ENCODE peak calls at places on chromosomes 5 and 9, in six cellular contexts. P is activated T-cell treated with anti-CD3 and anti-CD28 coated beads, Interleukin-2, amount 50 U/mL, for 24 hours; Z is A549; L is NCI-H526; C is activated CD8-positive, alpha-beta memory T cell treated with anti-CD3 and anti-CD28 coated beads for 4 hours; A is H54. E is an unnamed sample.

GRCh38 chr5:72018158-72018803 is 89.0 kb upstream of the MAP1B start:
- DNase-seq in P (peak), Z (peak), L (peak), C (peak), A (peak), E (no peak)

GRCh38 chr5:76999451-76999850 is 30.8 kb upstream of the AGGF1 start:
- DNase-seq in P (no peak), Z (peak), L (no peak), C (no peak), A (peak), E (peak)

GRCh38 chr5:88679638-88680037 is 203.3 kb downstream of the MEF2C start:
- DNase-seq in P (no peak), Z (no peak), L (no peak), C (no peak), A (no peak), E (no peak)

GRCh38 chr5:172875372-172876279 is 41.6 kb downstream of the ERGIC1 start:
- DNase-seq in P (no peak), Z (no peak), L (no peak), C (no peak), A (no peak), E (peak)

GRCh38 chr5:51398875-51399635 is 15.8 kb downstream of the ISL1 start:
- DNase-seq in P (no peak), Z (no peak), L (no peak), C (no peak), A (no peak), E (no peak)

GRCh38 chr5:151663617-151664322 is 22.9 kb downstream of the SPARC start:
- DNase-seq in P (no peak), Z (no peak), L (no peak), C (no peak), A (no peak), E (no peak)

GRCh38 chr5:67799732-67800234 is 415.8 kb upstream of the PIK3R1 start:
- DNase-seq in P (no peak), Z (no peak), L (no peak), C (no peak), A (no peak), E (no peak)

GRCh38 chr5:139820130-139820529 is 24.5 kb downstream of the PSD2 start:
- DNase-seq in P (no peak), Z (no peak), L (no peak), C (no peak), A (no peak), E (no peak)

GRCh38 chr9:37174247-37174646 is 53.9 kb downstream of the ZCCHC7 start:
- DNase-seq in P (no peak), Z (no peak), L (no peak), C (no peak), A (no peak), E (no peak)

GRCh38 chr9:70614786-70615565 is 200.5 kb upstream of the KLF9 start:
- DNase-seq in P (no peak), Z (no peak), L (peak), C (no peak), A (no peak), E (no peak)

GRCh38 chr5:168023190-168023589 is 268.3 kb upstream of the WWC1 start:
- DNase-seq in P (no peak), Z (no peak), L (peak), C (no peak), A (no peak), E (no peak)

GRCh38 chr5:149371296-149371962 is 7.7 kb downstream of the IL17B start:
- DNase-seq in P (peak), Z (peak), L (peak), C (peak), A (peak), E (peak)

GRCh38 chr5:174402224-174402812 is 322.1 kb upstream of the MSX2 start:
- DNase-seq in P (no peak), Z (no peak), L (no peak), C (no peak), A (no peak), E (peak)

GRCh38 chr5:59923465-59923864 is 29.9 kb upstream of the PDE4D start:
- DNase-seq in P (no peak), Z (peak), L (no peak), C (no peak), A (no peak), E (no peak)

GRCh38 chr5:149015126-149015525 is 47.7 kb downstream of the SH3TC2 start:
- DNase-seq in P (no peak), Z (no peak), L (no peak), C (no peak), A (no peak), E (no peak)

GRCh38 chr9:21550392-21550791 is 68.3 kb upstream of the IFNE start:
- DNase-seq in P (no peak), Z (no peak), L (no peak), C (no peak), A (no peak), E (no peak)

GRCh38 chr9:2620876-2621677 is 510 bp upstream of the VLDLR start:
- DNase-seq in P (peak), Z (peak), L (peak), C (no peak), A (peak), E (peak)

GRCh38 chr5:181056431-181056830 is 16.4 kb downstream of the BTNL9 start:
- DNase-seq in P (no peak), Z (no peak), L (no peak), C (no peak), A (no peak), E (no peak)

GRCh38 chr5:56829137-56829536 is 13.8 kb downstream of the MAP3K1 start:
- DNase-seq in P (peak), Z (no peak), L (no peak), C (peak), A (no peak), E (peak)

GRCh38 chr9:2622361-2623045 is 916 bp downstream of the VLDLR start:
- DNase-seq in P (no peak), Z (no peak), L (peak), C (no peak), A (peak), E (no peak)

GRCh38 chr9:75001719-75002421 is 26.2 kb downstream of the CARNMT1 start:
- DNase-seq in P (no peak), Z (peak), L (peak), C (no peak), A (peak), E (peak)

GRCh38 chr5:73129143-73129542 is 8.8 kb downstream of the TMEM171 start:
- DNase-seq in P (no peak), Z (no peak), L (no peak), C (no peak), A (no peak), E (no peak)

GRCh38 chr5:142280066-142281011 is 44.5 kb downstream of the SPRY4 start:
- DNase-seq in P (no peak), Z (no peak), L (no peak), C (no peak), A (peak), E (peak)

GRCh38 chr9:124471761-124472160 is 21.5 kb downstream of the ADGRD2 start:
- DNase-seq in P (no peak), Z (no peak), L (no peak), C (no peak), A (no peak), E (no peak)

GRCh38 chr5:79727722-79728355 is 38.2 kb downstream of the CMYA5 start:
- DNase-seq in P (no peak), Z (no peak), L (no peak), C (no peak), A (no peak), E (no peak)

GRCh38 chr5:34959323-34959722 is 30.0 kb downstream of the DNAJC21 start:
- DNase-seq in P (no peak), Z (no peak), L (no peak), C (no peak), A (peak), E (peak)

GRCh38 chr9:114180701-114181582 is 25.6 kb downstream of the COL27A1 start:
- DNase-seq in P (no peak), Z (no peak), L (no peak), C (no peak), A (no peak), E (no peak)

GRCh38 chr5:86917117-86917579 is 299.4 kb downstream of the COX7C start:
- DNase-seq in P (no peak), Z (peak), L (no peak), C (no peak), A (no peak), E (no peak)

GRCh38 chr5:67805666-67806348 is 409.7 kb upstream of the PIK3R1 start:
- DNase-seq in P (no peak), Z (no peak), L (no peak), C (no peak), A (no peak), E (no peak)

GRCh38 chr5:105057893-105058292 is 1495.3 kb upstream of the NUDT12 start:
- DNase-seq in P (no peak), Z (no peak), L (no peak), C (no peak), A (no peak), E (no peak)

GRCh38 chr5:92641031-92641962 is 939.7 kb downstream of the NR2F1-AS1 start:
- DNase-seq in P (no peak), Z (peak), L (no peak), C (no peak), A (peak), E (peak)

GRCh38 chr5:76367623-76368366 is 35.3 kb upstream of the IQGAP2 start:
- DNase-seq in P (peak), Z (peak), L (no peak), C (no peak), A (no peak), E (peak)

GRCh38 chr5:37754976-37755375 is 84.9 kb downstream of the GDNF start:
- DNase-seq in P (no peak), Z (no peak), L (no peak), C (no peak), A (no peak), E (peak)

GRCh38 chr5:23289162-23289561 is 218.2 kb upstream of the PRDM9 start:
- DNase-seq in P (no peak), Z (no peak), L (no peak), C (no peak), A (no peak), E (no peak)

GRCh38 chr5:155943516-155944407 is 383.2 kb upstream of the SGCD start:
- DNase-seq in P (peak), Z (peak), L (peak), C (no peak), A (no peak), E (no peak)

GRCh38 chr5:157965040-157965439 is 106.1 kb upstream of the CLINT1 start:
- DNase-seq in P (no peak), Z (no peak), L (no peak), C (no peak), A (no peak), E (no peak)

GRCh38 chr9:93061791-93062299 is 3.3 kb downstream of the SUSD3 start:
- DNase-seq in P (peak), Z (peak), L (peak), C (no peak), A (no peak), E (no peak)

E was measured in PC-9.